ENCODE peak calls at places on chromosomes 4 and X, in six cellular contexts. One of them, this sample, is unnamed.
A peak's percentile ranks its signal among the peaks of the same experiment; 100 is the strongest.

GRCh38 chrX:20857746-20858145 is 516.5 kb upstream of the CNKSR2 start:
- DNase-seq in epithelial cell of prostate: no peak
- DNase-seq in mammary epithelial cell: peak; percentile 43
- DNase-seq in cardiac fibroblast: peak; percentile 31
- DNase-seq in astrocyte: peak; percentile 41
- DNase-seq in lower lobe of right lung: no peak
- DNase-seq in this sample: no peak

GRCh38 chrX:13487731-13488505 is 81.5 kb upstream of the EGFL6 start:
- DNase-seq in epithelial cell of prostate: peak; percentile 70
- DNase-seq in mammary epithelial cell: peak; percentile 93
- DNase-seq in cardiac fibroblast: peak; percentile 94
- DNase-seq in astrocyte: peak; percentile 87
- DNase-seq in lower lobe of right lung: no peak
- DNase-seq in this sample: peak; percentile 60

GRCh38 chr4:157220026-157220881 is at the start of gene GRIA2:
- DNase-seq in epithelial cell of prostate: no peak
- DNase-seq in mammary epithelial cell: peak; percentile 53
- DNase-seq in cardiac fibroblast: peak; percentile 64
- DNase-seq in astrocyte: peak; percentile 53
- DNase-seq in lower lobe of right lung: peak; percentile 53
- DNase-seq in this sample: peak; percentile 49

GRCh38 chrX:1477801-1478458 is 25.2 kb upstream of the ASMTL start:
- DNase-seq in epithelial cell of prostate: no peak
- DNase-seq in mammary epithelial cell: no peak
- DNase-seq in cardiac fibroblast: no peak
- DNase-seq in astrocyte: no peak
- DNase-seq in lower lobe of right lung: no peak
- DNase-seq in this sample: no peak

GRCh38 chrX:20265221-20265725 is 1.4 kb downstream of the RPS6KA3 start:
- DNase-seq in epithelial cell of prostate: no peak
- DNase-seq in mammary epithelial cell: peak; percentile 77
- DNase-seq in cardiac fibroblast: peak; percentile 83
- DNase-seq in astrocyte: peak; percentile 87
- DNase-seq in lower lobe of right lung: peak; percentile 77
- DNase-seq in this sample: peak; percentile 26

GRCh38 chr4:53781614-53782467 is 190.6 kb upstream of the LNX1 start:
- DNase-seq in epithelial cell of prostate: peak; percentile 16
- DNase-seq in mammary epithelial cell: no peak
- DNase-seq in cardiac fibroblast: no peak
- DNase-seq in astrocyte: no peak
- DNase-seq in lower lobe of right lung: no peak
- DNase-seq in this sample: no peak

GRCh38 chr4:22653752-22654151 is 39.0 kb upstream of the GBA3 start:
- DNase-seq in epithelial cell of prostate: no peak
- DNase-seq in mammary epithelial cell: no peak
- DNase-seq in cardiac fibroblast: no peak
- DNase-seq in astrocyte: no peak
- DNase-seq in lower lobe of right lung: no peak
- DNase-seq in this sample: no peak

GRCh38 chrX:54397113-54397512 is 39.3 kb upstream of the WNK3 start:
- DNase-seq in epithelial cell of prostate: no peak
- DNase-seq in mammary epithelial cell: peak; percentile 54
- DNase-seq in cardiac fibroblast: no peak
- DNase-seq in astrocyte: no peak
- DNase-seq in lower lobe of right lung: no peak
- DNase-seq in this sample: peak; percentile 31

GRCh38 chr4:8589336-8589735 is 3.2 kb upstream of the CPZ start:
- DNase-seq in epithelial cell of prostate: no peak
- DNase-seq in mammary epithelial cell: no peak
- DNase-seq in cardiac fibroblast: no peak
- DNase-seq in astrocyte: no peak
- DNase-seq in lower lobe of right lung: peak; percentile 28
- DNase-seq in this sample: no peak

GRCh38 chrX:24479924-24480722 is 15.0 kb downstream of the PDK3 start:
- DNase-seq in epithelial cell of prostate: no peak
- DNase-seq in mammary epithelial cell: no peak
- DNase-seq in cardiac fibroblast: no peak
- DNase-seq in astrocyte: no peak
- DNase-seq in lower lobe of right lung: peak; percentile 63
- DNase-seq in this sample: no peak

GRCh38 chrX:107721966-107722707 is 53.5 kb downstream of the TSC22D3 start:
- DNase-seq in epithelial cell of prostate: no peak
- DNase-seq in mammary epithelial cell: no peak
- DNase-seq in cardiac fibroblast: no peak
- DNase-seq in astrocyte: no peak
- DNase-seq in lower lobe of right lung: no peak
- DNase-seq in this sample: no peak

GRCh38 chrX:153944140-153944799 is at the start of gene RENBP:
- DNase-seq in epithelial cell of prostate: no peak
- DNase-seq in mammary epithelial cell: no peak
- DNase-seq in cardiac fibroblast: no peak
- DNase-seq in astrocyte: no peak
- DNase-seq in lower lobe of right lung: peak; percentile 83
- DNase-seq in this sample: no peak

GRCh38 chrX:123493857-123494256 is 239.0 kb downstream of the THOC2 start:
- DNase-seq in epithelial cell of prostate: no peak
- DNase-seq in mammary epithelial cell: no peak
- DNase-seq in cardiac fibroblast: no peak
- DNase-seq in astrocyte: no peak
- DNase-seq in lower lobe of right lung: no peak
- DNase-seq in this sample: no peak

GRCh38 chr4:78951862-78952472 is 12.7 kb upstream of the PAQR3 start:
- DNase-seq in epithelial cell of prostate: no peak
- DNase-seq in mammary epithelial cell: peak; percentile 23
- DNase-seq in cardiac fibroblast: peak; percentile 65
- DNase-seq in astrocyte: no peak
- DNase-seq in lower lobe of right lung: no peak
- DNase-seq in this sample: peak; percentile 34

GRCh38 chr4:78749972-78750727 is 26.0 kb upstream of the BMP2K start:
- DNase-seq in epithelial cell of prostate: no peak
- DNase-seq in mammary epithelial cell: no peak
- DNase-seq in cardiac fibroblast: no peak
- DNase-seq in astrocyte: no peak
- DNase-seq in lower lobe of right lung: no peak
- DNase-seq in this sample: no peak

This sample was measured in RWPE1.